ENCODE peak calls at places on chromosomes 4 and X, in five cellular contexts. Y is GM23248, R is uterus, S is RWPE1, L is SJSA1. T is an unnamed sample.

GRCh38 chr4:24174622-24175021 is 284.8 kb upstream of the PPARGC1A start:
- DNase-seq in Y (peak; percentile 33), R (no peak), S (no peak), L (no peak), T (no peak)

GRCh38 chr4:69995526-69996016 is at the start of gene STATH:
- DNase-seq in Y (no peak), R (no peak), S (peak; percentile 4), L (no peak), T (no peak)

GRCh38 chr4:26931961-26932360 is 71.3 kb downstream of the STIM2 start:
- DNase-seq in Y (no peak), R (no peak), S (no peak), L (no peak), T (no peak)

GRCh38 chr4:5374994-5375393 is 323.7 kb downstream of the STK32B start:
- DNase-seq in Y (no peak), R (no peak), S (no peak), L (no peak), T (no peak)

GRCh38 chr4:107050525-107051135 is 14.5 kb upstream of the DKK2 start:
- DNase-seq in Y (peak; percentile 44), R (no peak), S (peak; percentile 13), L (peak; percentile 17), T (no peak)

GRCh38 chrX:40094041-40094899 is 3.5 kb downstream of the BCOR start:
- DNase-seq in Y (peak; percentile 75), R (peak; percentile 60), S (no peak), L (peak; percentile 44), T (no peak)

GRCh38 chr4:170005472-170005871 is 20.7 kb downstream of the MFAP3L start:
- DNase-seq in Y (no peak), R (peak; percentile 79), S (no peak), L (no peak), T (no peak)

GRCh38 chr4:93649828-93650227 is 178.7 kb upstream of the ATOH1 start:
- DNase-seq in Y (no peak), R (no peak), S (no peak), L (no peak), T (no peak)

GRCh38 chr4:143294310-143294709 is 42.4 kb upstream of the GAB1 start:
- DNase-seq in Y (peak; percentile 36), R (peak; percentile 91), S (no peak), L (no peak), T (peak; percentile 7)

GRCh38 chr4:102578819-102579218 is 77.7 kb downstream of the NFKB1 start:
- DNase-seq in Y (no peak), R (no peak), S (no peak), L (no peak), T (no peak)

GRCh38 chrX:1071351-1071750 is 141.1 kb downstream of the CRLF2 start:
- DNase-seq in Y (no peak), R (no peak), S (no peak), L (no peak), T (no peak)

GRCh38 chrX:13899607-13900006 is 82.7 kb upstream of the GPM6B start:
- DNase-seq in Y (peak; percentile 86), R (peak; percentile 31), S (peak; percentile 89), L (no peak), T (no peak)

GRCh38 chr4:142144813-142145212 is 508.4 kb downstream of the IL15 start:
- DNase-seq in Y (no peak), R (no peak), S (no peak), L (no peak), T (no peak)
- H3K27ac ChIP-seq in Y (no peak overlapping the region), R (no peak overlapping the region), S (no peak overlapping the region), L (no peak overlapping the region), T (no peak overlapping the region)

DNA sequence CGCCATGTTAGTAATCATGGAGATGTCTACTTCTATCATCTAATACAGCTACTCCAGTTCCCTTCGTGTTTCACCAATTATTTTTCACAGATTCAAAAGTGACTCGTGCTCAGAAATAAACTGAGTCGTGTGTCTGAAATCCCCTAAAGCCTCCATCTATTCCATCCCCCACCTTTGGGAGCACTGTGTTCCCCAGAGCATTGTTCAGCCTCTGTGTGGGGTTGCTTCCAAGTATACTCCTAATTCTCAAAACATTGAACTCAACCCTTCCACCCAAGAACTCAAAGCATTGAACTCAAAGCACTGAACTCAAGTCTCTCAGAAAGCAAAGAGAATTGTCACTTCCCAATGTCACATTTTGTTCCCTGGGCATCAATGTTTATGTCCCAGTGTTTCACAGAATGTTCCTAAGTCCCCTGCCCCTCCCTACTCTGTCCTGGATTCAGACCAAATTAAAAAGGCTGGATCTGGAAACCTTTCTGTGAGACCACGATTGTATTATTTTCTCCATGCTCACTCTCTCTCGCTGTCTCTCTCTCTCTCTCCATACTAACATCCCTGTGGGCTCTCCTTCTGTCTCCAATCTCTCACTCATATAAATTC is 138.5 kb upstream of the QRFPR start:
- DNase-seq in Y (no peak), R (no peak), S (no peak), L (no peak), T (no peak)
- H3K27ac ChIP-seq in Y (no peak overlapping the region), R (no peak overlapping the region), S (no peak overlapping the region), L (no peak overlapping the region), T (no peak overlapping the region)

DNA sequence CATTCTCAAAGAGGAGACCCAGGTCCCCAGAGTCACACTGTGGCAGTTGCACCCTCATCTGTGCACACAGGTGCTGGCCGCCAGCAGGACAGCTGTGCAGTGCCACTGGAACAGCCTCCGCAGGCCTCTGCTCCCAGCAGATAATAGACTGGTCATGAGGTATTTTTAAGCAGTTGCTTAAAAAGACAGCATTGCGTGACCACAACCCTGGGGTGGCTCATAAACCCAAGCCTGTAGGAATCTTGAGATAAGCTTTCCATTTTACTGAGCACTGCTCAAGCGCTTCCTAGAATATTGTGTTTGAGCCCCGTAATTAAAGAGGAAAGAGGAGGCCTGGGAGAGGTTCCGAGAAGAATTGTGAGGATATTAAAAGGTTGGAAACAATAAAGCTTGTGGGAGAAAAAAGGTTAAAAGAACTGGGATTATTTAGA is 86.4 kb upstream of the KIT start:
- DNase-seq in Y (no peak), R (no peak), S (no peak), L (no peak), T (no peak)
- H3K27ac ChIP-seq in Y (no peak overlapping the region), R (no peak overlapping the region), S (no peak overlapping the region), L (no peak overlapping the region), T (no peak overlapping the region)

DNA sequence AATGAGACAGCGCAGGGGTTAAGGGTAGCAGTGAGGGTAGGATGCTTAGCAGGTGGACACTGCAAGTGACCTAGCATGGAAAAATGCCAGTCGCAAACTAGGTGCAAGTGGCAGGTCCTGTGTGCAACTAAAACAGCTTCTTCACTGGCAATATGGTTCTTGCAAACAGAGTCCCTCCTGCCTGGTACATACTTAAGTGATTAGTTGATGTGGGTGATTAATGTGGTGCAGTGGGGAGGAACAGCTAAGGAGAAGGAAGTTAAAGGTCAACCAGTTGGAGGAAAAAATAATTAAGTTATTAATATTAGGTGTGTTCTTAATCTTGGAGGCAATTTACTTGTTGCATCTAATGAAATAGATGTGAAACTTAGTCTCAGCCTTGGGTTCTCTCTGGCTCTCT is 121.6 kb upstream of the IGFBP7 start:
- DNase-seq in Y (peak; percentile 38), R (no peak), S (peak; percentile 56), L (no peak), T (no peak)
- H3K27ac ChIP-seq in Y (no peak overlapping the region), R (no peak overlapping the region), S (no peak overlapping the region), L (no peak overlapping the region), T (no peak overlapping the region)

T was measured in substantia nigra.